ENCODE peak calls at places on chromosomes 16 and 17, in eight cellular contexts. J is esophagus squamous epithelium, W is RWPE1, U is fibroblast of the aortic adventitia, P is upper lobe of right lung, X is AG09319, D is omental fat pad, F is prostate gland. Y is an unnamed sample.

GRCh38 chr17:57595942-57596695 is 149.0 kb downstream of the CCDC182 start:
- DNase-seq in F (no peak), W (no peak), J (no peak), X (no peak), U (no peak), D (no peak), P (peak), Y (no peak)

GRCh38 chr16:48903054-48903453 is 293.1 kb upstream of the N4BP1 start:
- DNase-seq in X (no peak), J (no peak), P (no peak), U (no peak), W (no peak), D (no peak), F (no peak), Y (no peak)

GRCh38 chr16:49281843-49282642 is 405 bp upstream of the CBLN1 start:
- DNase-seq in D (no peak), F (peak), W (peak), X (no peak), P (peak), J (no peak), U (peak), Y (peak)

GRCh38 chr17:48153711-48154642 is 46.4 kb downstream of the SNX11 start:
- DNase-seq in U (peak), W (peak), X (no peak), D (no peak), F (no peak), J (no peak), P (no peak), Y (no peak)

GRCh38 chr17:32020943-32021617 is 13.9 kb downstream of the LRRC37B start:
- DNase-seq in U (peak), D (no peak), F (no peak), J (no peak), X (no peak), W (no peak), P (no peak), Y (no peak)

GRCh38 chr16:73921295-73921694 is 375.3 kb upstream of the PSMD7 start:
- DNase-seq in P (no peak), X (no peak), W (peak), F (no peak), J (no peak), D (no peak), U (no peak), Y (no peak)

GRCh38 chr17:43774304-43775250 is 4.2 kb downstream of the DUSP3 start:
- DNase-seq in J (no peak), P (no peak), U (no peak), X (no peak), D (no peak), F (no peak), W (no peak), Y (no peak)

GRCh38 chr17:17402558-17402957 is 74.2 kb upstream of the MED9 start:
- DNase-seq in U (no peak), W (no peak), F (no peak), X (no peak), J (no peak), D (no peak), P (no peak), Y (no peak)

GRCh38 chr16:55809851-55810250 is 23.0 kb downstream of the CES1 start:
- DNase-seq in J (no peak), X (no peak), D (no peak), P (no peak), W (no peak), F (no peak), U (no peak), Y (no peak)

GRCh38 chr17:1331708-1332107 is 52.2 kb downstream of the TRARG1 start:
- DNase-seq in X (no peak), U (no peak), W (no peak), D (no peak), F (no peak), J (no peak), P (peak), Y (no peak)

GRCh38 chr17:2335726-2336214 is 487 bp downstream of the TSR1 start:
- DNase-seq in J (no peak), D (no peak), X (no peak), W (peak), F (no peak), P (no peak), U (no peak), Y (no peak)

GRCh38 chr16:65414284-65414984 is 292.6 kb upstream of the CDH11 start:
- DNase-seq in U (peak), D (no peak), F (no peak), J (no peak), P (no peak), W (peak), X (peak), Y (no peak)

GRCh38 chr17:16251043-16251442 is 34.0 kb downstream of the PIGL start:
- DNase-seq in X (no peak), F (no peak), P (no peak), D (no peak), U (no peak), J (no peak), W (no peak), Y (no peak)

GRCh38 chr17:67150826-67151225 is 94.2 kb downstream of the HELZ start:
- DNase-seq in U (no peak), W (no peak), F (no peak), P (no peak), X (no peak), J (no peak), D (no peak), Y (no peak)

GRCh38 chr16:85898521-85899442 is at the start of gene IRF8:
- DNase-seq in U (no peak), J (no peak), P (peak), X (no peak), D (no peak), W (no peak), F (peak), Y (no peak)

GRCh38 chr16:4692460-4693295 is 684 bp upstream of the NUDT16L1 start:
- DNase-seq in J (no peak), F (no peak), U (peak), D (no peak), P (no peak), W (no peak), X (no peak), Y (no peak)

GRCh38 chr17:45828171-45829133 is 16.2 kb upstream of the SPPL2C start:
- DNase-seq in F (no peak), D (no peak), P (no peak), U (no peak), W (peak), X (no peak), J (no peak), Y (no peak)

GRCh38 chr16:69916445-69916844 is 34.7 kb upstream of the CLEC18A start:
- DNase-seq in U (no peak), W (no peak), X (no peak), D (no peak), P (no peak), J (no peak), F (no peak), Y (no peak)

GRCh38 chr16:86827521-86827920 is 249.2 kb downstream of the FOXL1 start:
- DNase-seq in P (no peak), X (no peak), W (no peak), F (no peak), U (no peak), J (no peak), D (no peak), Y (no peak)

GRCh38 chr17:35909408-35909807 is 21.2 kb downstream of the RDM1 start:
- DNase-seq in J (no peak), P (no peak), W (no peak), X (no peak), F (no peak), U (no peak), D (no peak), Y (no peak)
- TF ChIP-seq CTCF in J (no peak), P (no peak), W (no peak), X (no peak), F (no peak), U (no peak), D (no peak), Y (no peak)

GRCh38 chr16:2062801-2063200 is 15.0 kb downstream of the TSC2 start:
- DNase-seq in U (no peak), J (no peak), X (no peak), W (no peak), P (no peak), D (no peak), F (no peak), Y (no peak)

GRCh38 chr16:2058901-2059300 is 11.1 kb downstream of the TSC2 start:
- DNase-seq in F (no peak), X (no peak), P (no peak), D (no peak), U (no peak), J (no peak), W (no peak), Y (no peak)

GRCh38 chr16:2061023-2061422 is 13.2 kb downstream of the TSC2 start:
- DNase-seq in P (no peak), W (no peak), X (no peak), F (no peak), J (no peak), U (no peak), D (no peak), Y (no peak)

GRCh38 chr16:2061526-2061925 is 13.7 kb downstream of the TSC2 start:
- DNase-seq in U (no peak), F (no peak), D (no peak), W (no peak), X (no peak), J (no peak), P (no peak), Y (no peak)

GRCh38 chr16:2060346-2060745 is 12.6 kb downstream of the TSC2 start:
- DNase-seq in F (no peak), X (no peak), D (no peak), J (no peak), P (no peak), U (no peak), W (no peak), Y (no peak)
- TF ChIP-seq CTCF in F (no peak), X (no peak), D (no peak), J (no peak), P (no peak), U (no peak), W (no peak), Y (no peak)

DNA sequence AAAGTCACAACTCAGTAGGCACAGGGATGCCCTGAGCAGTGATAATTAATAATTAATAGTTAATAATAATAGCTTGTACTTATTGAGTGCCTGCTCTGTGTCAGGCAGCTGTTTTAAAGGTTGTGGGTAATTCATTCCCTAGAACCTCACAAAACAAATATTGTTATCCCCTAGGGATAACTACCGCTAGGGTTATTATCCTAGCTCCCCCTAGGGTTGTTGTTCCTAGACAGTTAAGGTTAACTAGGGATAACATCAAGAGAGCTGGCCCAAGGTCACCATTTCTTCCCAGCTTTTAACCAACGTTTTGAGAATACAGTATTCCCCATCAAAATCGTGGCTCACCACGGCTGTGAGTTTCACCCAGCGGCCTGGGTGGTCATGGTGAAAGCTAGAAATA is 180.1 kb downstream of the PRKCB start:
- DNase-seq in F (no peak), D (no peak), W (no peak), J (no peak), U (no peak), X (no peak), P (no peak), Y (no peak)
- TF ChIP-seq CTCF in F (no peak), D (no peak), W (no peak), J (no peak), U (no peak), X (no peak), P (no peak), Y (no peak)

GRCh38 chr17:41910701-41911391 is 7.9 kb downstream of the ACLY start:
- DNase-seq in J (no peak), P (no peak), X (peak), D (no peak), F (no peak), U (peak), W (peak), Y (no peak)

GRCh38 chr17:41914358-41914766 is 4.4 kb downstream of the ACLY start:
- DNase-seq in X (no peak), J (no peak), F (no peak), D (no peak), W (no peak), U (peak), P (no peak), Y (no peak)

GRCh38 chr17:41915020-41915419 is 3.7 kb downstream of the ACLY start:
- DNase-seq in F (no peak), D (no peak), X (no peak), U (no peak), P (no peak), J (no peak), W (no peak), Y (no peak)

GRCh38 chr17:41913798-41914197 is 5.0 kb downstream of the ACLY start:
- DNase-seq in J (no peak), X (no peak), U (peak), D (no peak), F (peak), W (no peak), P (no peak), Y (no peak)

DNA sequence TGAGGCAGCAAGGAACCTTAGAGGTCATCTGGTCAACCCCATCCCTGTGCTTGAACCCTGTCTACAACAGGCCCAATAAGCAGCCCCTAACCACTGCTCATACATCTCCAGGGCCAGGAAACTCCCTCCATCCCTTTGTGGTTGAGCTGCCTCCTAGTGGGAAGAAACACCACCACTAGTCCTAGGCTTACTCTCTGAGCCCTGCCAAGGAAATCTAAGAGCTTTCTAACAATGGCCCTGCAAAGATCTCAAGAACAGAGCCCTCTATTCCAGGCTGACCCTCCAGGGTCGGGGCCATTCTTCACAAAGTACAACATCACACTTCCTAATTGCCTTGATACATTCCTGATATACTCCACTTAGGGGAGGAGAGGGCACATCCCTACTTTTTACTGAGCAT is 5.8 kb downstream of the ACLY start:
- DNase-seq in U (no peak), J (no peak), P (no peak), D (no peak), F (no peak), X (no peak), W (no peak), Y (no peak)
- TF ChIP-seq CTCF in U (peak), J (no peak), P (no peak), D (no peak), F (no peak), X (no peak), W (no peak), Y (no peak)

DNA sequence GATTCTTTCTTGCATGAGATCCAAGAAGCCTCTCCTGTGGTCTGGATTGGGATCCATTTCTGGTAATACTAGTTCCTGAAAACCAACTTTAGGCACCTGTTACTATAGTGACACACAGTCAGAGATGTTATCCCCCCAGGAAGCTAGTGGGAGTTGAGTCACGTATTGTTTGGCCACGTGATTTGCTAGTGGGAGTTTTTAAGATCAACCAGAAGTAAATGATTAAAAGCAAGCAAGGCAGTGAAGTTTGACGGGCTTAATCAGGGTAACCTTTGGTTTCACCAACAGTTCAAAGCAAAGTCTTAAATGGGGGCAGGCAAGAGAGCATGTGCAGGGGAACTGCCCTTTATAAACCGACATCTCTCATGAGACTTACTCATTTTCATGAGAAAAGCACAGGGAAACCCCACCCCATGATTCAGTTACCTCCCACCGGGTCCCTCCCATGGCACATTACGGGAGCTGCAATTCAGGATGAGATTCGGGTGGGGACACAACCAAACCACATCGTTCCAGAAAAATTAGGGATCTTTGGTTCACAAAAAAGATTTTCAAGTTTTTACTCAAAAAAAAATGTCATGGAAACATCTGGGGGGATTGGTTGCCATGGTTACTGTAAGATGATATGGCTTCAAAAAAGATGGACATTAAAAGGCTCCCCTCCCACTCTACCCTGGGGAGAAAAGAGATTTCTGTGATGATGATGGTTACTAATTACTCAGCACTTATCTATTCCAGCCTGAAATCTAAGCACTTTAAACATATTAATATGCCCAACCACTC is 483.1 kb upstream of the ERCC4 start:
- DNase-seq in J (no peak), F (no peak), P (no peak), X (no peak), U (no peak), W (no peak), D (no peak), Y (no peak)
- TF ChIP-seq CTCF in J (no peak), F (no peak), P (no peak), X (no peak), U (no peak), W (no peak), D (no peak), Y (no peak)

DNA sequence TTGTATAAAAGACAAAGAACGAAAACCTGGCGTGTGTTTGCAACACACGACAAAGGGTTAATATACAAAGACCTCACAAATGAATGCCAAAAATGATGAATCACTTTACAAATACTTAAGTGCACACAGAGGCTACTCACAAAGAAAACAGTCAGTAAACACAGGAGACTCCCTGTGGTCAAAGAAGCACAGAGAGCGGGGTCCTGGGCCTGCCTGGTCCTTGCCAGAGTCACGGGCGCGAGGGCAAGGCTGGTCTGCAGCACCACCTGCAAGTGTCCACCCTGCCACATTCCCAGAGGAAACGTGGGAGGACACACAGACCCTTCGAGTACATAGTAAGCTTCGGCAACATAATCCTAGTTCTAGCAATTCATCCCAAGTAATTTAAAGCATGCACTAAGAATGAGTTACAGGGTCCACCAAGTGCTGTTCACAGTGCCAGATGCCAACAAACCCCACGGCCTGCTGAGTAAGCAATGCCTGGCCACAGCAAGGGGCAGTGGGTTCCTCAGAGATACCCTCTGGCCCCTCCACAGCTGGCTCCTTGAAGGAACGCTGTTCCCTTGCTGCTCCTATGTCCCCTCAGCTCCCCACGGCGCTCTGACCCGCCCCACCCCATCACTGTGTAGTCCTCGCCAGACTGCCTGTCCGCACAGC is 24.6 kb upstream of the FAAP100 start:
- DNase-seq in X (no peak), W (peak), U (peak), D (no peak), F (no peak), P (no peak), J (no peak), Y (no peak)
- TF ChIP-seq CTCF in X (peak), W (no peak), U (peak), D (no peak), F (no peak), P (no peak), J (no peak), Y (no peak)

GRCh38 chr16:21611178-21611545 is 11.8 kb downstream of the METTL9 start:
- DNase-seq in X (no peak), W (no peak), P (no peak), J (no peak), D (no peak), F (no peak), U (peak), Y (no peak)

GRCh38 chr16:21613361-21613760 is 14.0 kb downstream of the METTL9 start:
- DNase-seq in X (no peak), J (no peak), W (no peak), D (no peak), P (no peak), U (no peak), F (no peak), Y (no peak)

GRCh38 chr16:21618261-21618660 is 18.9 kb downstream of the METTL9 start:
- DNase-seq in F (no peak), P (no peak), D (no peak), X (no peak), J (no peak), W (no peak), U (no peak), Y (no peak)

GRCh38 chr16:21611546-21612384 is 12.4 kb downstream of the METTL9 start:
- DNase-seq in P (no peak), F (no peak), D (no peak), W (peak), J (no peak), X (no peak), U (no peak), Y (no peak)

DNA sequence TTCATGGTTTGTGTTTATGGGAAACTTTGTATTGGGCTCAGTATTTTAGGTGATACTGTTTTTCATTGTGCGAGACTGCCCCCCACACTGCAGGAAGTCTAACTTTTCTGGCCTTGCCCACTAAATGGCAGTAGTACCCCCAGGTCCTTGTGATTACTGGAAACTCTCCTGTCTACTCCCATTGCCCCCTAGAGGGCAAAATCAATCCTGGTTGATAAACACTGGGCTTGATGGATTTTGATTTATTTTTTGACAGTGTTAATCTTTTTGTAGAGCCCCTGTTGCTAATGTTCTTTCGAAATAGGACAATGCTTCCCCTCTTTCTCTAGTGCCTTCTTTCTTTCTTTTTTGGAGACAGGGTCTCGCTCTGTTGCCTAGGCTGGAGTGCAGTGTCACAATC is 15.5 kb downstream of the METTL9 start:
- DNase-seq in U (no peak), W (no peak), F (no peak), D (no peak), J (no peak), X (no peak), P (no peak), Y (no peak)
- TF ChIP-seq CTCF in U (peak), W (no peak), F (no peak), D (no peak), J (no peak), X (no peak), P (no peak), Y (peak)

GRCh38 chr17:4017377-4017776 is 53.1 kb upstream of the ATP2A3 start:
- DNase-seq in P (no peak), D (no peak), F (no peak), J (no peak), U (no peak), X (no peak), W (no peak), Y (no peak)
- TF ChIP-seq CTCF in P (peak), D (no peak), F (no peak), J (no peak), U (peak), X (no peak), W (no peak), Y (no peak)

DNA sequence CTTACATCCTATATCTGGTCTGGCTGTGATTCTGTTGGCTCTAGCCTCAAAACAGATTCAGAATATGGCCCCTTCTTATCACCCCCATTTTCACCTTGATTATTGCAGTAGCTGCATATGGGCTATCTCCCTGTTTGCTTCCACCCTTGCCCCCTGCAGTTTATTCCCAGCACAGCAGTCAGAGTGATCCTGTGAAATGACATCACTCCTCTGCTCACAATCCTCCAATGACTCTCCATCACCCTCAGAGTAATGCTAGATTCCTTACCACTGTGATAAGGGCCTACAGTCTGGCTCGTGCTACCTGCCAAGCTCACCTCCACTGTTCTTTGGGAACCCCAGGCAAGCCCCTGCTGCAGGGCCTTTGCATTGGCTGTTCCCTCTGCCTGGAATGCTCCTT is 92.5 kb downstream of the ASIC2 start:
- DNase-seq in J (no peak), F (no peak), X (no peak), W (peak), D (no peak), U (no peak), P (no peak), Y (no peak)
- TF ChIP-seq CTCF in J (no peak), F (no peak), X (no peak), W (no peak), D (no peak), U (no peak), P (no peak), Y (no peak)